ENCODE peak calls at places on chromosome 20, in six cellular contexts. E, H, S, U, G and B are unnamed samples.

GRCh38 chr20:37670426-37670825 is 23.4 kb upstream of the CTNNBL1 start:
- DNase-seq in E (no peak), G (no peak), H (no peak), U (no peak), S (no peak), B (no peak)

GRCh38 chr20:46723039-46723438 is 13.6 kb downstream of the SLC2A10 start:
- DNase-seq in E (no peak), S (no peak), U (no peak), H (no peak), G (no peak), B (no peak)

GRCh38 chr20:10639762-10640556 is 33.8 kb downstream of the JAG1 start:
- DNase-seq in G (no peak), S (no peak), H (no peak), U (no peak), E (no peak), B (peak; percentile 83)

GRCh38 chr20:63083831-63084562 is 77.2 kb upstream of the BHLHE23 start:
- DNase-seq in H (no peak), E (no peak), G (no peak), S (no peak), U (no peak), B (peak; percentile 67)

GRCh38 chr20:1825492-1825891 is 69.7 kb upstream of the SIRPA start:
- DNase-seq in E (no peak), S (no peak), H (no peak), U (no peak), G (no peak), B (peak; percentile 47)

GRCh38 chr20:39259010-39259803 is 297.1 kb downstream of the DHX35 start:
- DNase-seq in S (no peak), U (no peak), E (no peak), G (no peak), H (peak; percentile 14), B (no peak)

GRCh38 chr20:48739395-48740268 is 88.2 kb downstream of the PREX1 start:
- DNase-seq in H (no peak), E (no peak), U (no peak), S (no peak), G (no peak), B (peak; percentile 52)

GRCh38 chr20:53080412-53080962 is 108.3 kb downstream of the TSHZ2 start:
- DNase-seq in S (no peak), G (no peak), E (no peak), H (no peak), U (no peak), B (no peak)

GRCh38 chr20:33732166-33732970 is 572 bp downstream of the ZNF341 start:
- DNase-seq in G (peak; percentile 93), E (peak; percentile 86), H (no peak), S (peak; percentile 89), U (peak; percentile 70), B (peak; percentile 94)

GRCh38 chr20:37081717-37082289 is 14.0 kb downstream of the RBL1 start:
- DNase-seq in G (peak; percentile 48), H (no peak), E (no peak), S (no peak), U (peak; percentile 14), B (no peak)

GRCh38 chr20:37598101-37598530 is 70.4 kb upstream of the BLCAP start:
- DNase-seq in U (no peak), H (peak; percentile 62), S (no peak), E (no peak), G (no peak), B (peak; percentile 31)

GRCh38 chr20:22389836-22390542 is 194.4 kb downstream of the FOXA2 start:
- DNase-seq in E (no peak), H (no peak), U (no peak), G (no peak), S (no peak), B (no peak)

GRCh38 chr20:13701486-13701885 is 62.8 kb upstream of the TASP1 start:
- DNase-seq in U (no peak), H (no peak), G (no peak), E (no peak), S (no peak), B (no peak)

GRCh38 chr20:36197271-36197670 is 39.0 kb upstream of the AAR2 start:
- DNase-seq in U (no peak), E (no peak), G (no peak), H (no peak), S (no peak), B (no peak)

GRCh38 chr20:8007490-8007889 is 12.1 kb downstream of the TMX4 start:
- DNase-seq in G (no peak), H (no peak), E (no peak), U (no peak), S (no peak), B (no peak)

GRCh38 chr20:22775671-22776139 is 191.3 kb upstream of the FOXA2 start:
- DNase-seq in G (no peak), E (no peak), U (no peak), H (no peak), S (no peak), B (no peak)

GRCh38 chr20:35909176-35909575 is 45.1 kb downstream of the SCAND1 start:
- DNase-seq in U (no peak), H (no peak), S (no peak), G (no peak), E (no peak), B (no peak)

GRCh38 chr20:57680934-57681914 is 28.6 kb downstream of the PMEPA1 start:
- DNase-seq in S (no peak), U (no peak), G (peak; percentile 26), E (no peak), H (no peak), B (no peak)

GRCh38 chr20:7496394-7497111 is 443.7 kb downstream of the HAO1 start:
- DNase-seq in H (no peak), E (no peak), U (no peak), G (no peak), S (no peak), B (no peak)

GRCh38 chr20:37172836-37173235 is 6.3 kb upstream of the RPN2 start:
- DNase-seq in U (no peak), E (no peak), G (no peak), H (no peak), S (no peak), B (no peak)

GRCh38 chr20:44050925-44051660 is 135.9 kb downstream of the JPH2 start:
- DNase-seq in G (no peak), U (no peak), S (no peak), H (no peak), E (no peak), B (no peak)

GRCh38 chr20:6731951-6732580 is 35.4 kb upstream of the BMP2 start:
- DNase-seq in S (peak; percentile 82), H (no peak), E (peak; percentile 83), G (no peak), U (peak; percentile 53), B (no peak)

GRCh38 chr20:50015993-50016770 is 33.4 kb downstream of the SNAI1 start:
- DNase-seq in H (peak; percentile 93), S (peak; percentile 19), E (no peak), G (no peak), U (no peak), B (no peak)

DNA sequence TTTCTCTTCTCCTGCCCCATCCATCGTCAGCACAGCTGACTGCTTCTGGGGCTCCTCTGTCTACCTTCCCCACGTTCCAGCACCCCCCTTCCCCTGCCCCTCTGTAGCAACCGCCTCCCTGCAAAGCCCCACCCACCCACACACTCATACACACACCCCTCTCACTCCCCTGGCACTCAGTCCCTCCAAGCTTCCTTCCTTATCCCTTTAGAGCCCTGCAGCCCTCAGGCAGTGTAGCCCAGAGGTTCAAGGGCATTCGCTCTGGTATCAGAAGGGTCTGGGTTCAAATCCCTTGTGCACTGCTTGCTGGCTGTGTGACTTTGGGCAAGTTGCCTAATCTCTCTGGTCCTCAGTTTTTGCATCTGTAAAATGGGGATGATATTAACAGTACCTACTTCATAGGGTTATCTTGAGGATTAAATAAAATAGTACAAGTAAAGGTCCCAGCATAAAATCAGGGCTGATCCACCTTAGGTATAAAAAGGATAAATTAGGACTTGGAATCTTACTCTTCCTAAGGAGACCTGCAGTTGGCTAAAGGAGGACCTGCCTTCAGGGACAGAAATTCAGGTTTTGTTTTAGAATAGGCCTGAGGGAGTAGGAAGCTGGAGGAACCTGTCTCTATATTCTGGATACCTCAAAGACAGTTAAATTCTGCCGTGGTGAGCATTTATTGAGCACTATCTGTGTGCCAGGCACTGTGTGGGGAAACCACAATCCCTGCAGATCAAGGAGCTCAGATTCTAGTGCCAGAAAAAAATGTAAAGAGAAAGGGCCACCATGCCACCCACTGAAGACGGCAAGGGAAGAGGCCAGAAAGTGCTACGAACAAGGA is 94.1 kb downstream of the SNX5 start:
- DNase-seq in S (no peak), E (no peak), G (no peak), H (no peak), U (no peak), B (no peak)
- H3K4me1 ChIP-seq in S (peaks cover 48% of the 10 kb centered on the region), E (peaks cover 10% of the 10 kb centered on the region), G (peaks cover 3% of the 10 kb centered on the region), H (no peaks in the 10 kb centered on the region), U (peaks cover 35% of the 10 kb centered on the region), B (no peaks in the 10 kb centered on the region)

GRCh38 chr20:3846378-3846739 is 275 bp upstream of the MAVS start:
- DNase-seq in E (peak; percentile 26), U (no peak), H (no peak), S (no peak), G (no peak), B (no peak)
- H3K4me1 ChIP-seq in E (peaks cover 5% of the 10 kb centered on the region), U (peaks cover 28% of the 10 kb centered on the region), H (peaks cover 4% of the 10 kb centered on the region), S (peaks cover 47% of the 10 kb centered on the region), G (peaks cover 27% of the 10 kb centered on the region), B (no peaks in the 10 kb centered on the region)

DNA sequence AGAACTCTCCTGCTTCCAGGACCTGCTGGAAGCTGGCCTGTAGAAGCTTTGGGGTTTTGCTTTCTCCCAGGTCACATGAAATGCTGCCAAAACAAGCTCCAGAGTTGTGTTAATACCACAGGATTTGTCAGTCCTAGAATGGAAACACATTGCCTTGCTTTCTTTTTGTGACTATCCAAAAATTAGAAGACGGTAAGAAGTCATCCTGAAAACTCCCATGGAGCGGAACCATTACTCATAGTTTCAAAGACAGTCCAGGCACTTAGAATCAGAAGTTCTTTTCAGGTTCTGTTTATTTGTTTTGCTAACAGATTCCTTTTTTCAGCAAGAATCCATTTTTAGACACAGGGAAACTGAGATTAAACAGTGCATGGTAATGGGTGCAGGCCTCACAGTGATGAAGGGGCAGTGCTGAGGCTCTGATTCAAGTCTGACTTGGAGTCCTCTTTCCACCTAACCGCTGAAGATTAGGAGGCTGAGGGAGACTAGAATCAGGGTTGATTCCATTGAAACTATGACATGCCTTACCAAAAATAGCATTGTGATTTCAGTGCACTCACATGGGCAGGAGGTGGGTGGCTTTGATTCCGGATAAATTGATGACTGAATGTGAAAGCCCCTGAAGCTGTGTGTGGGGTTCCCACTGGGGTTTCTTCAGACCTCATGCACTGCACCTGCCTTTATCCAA is 72.2 kb upstream of the NAA20 start:
- DNase-seq in E (no peak), U (no peak), S (no peak), H (no peak), G (no peak), B (no peak)
- H3K4me1 ChIP-seq in E (peaks cover 20% of the 10 kb centered on the region), U (peaks cover 63% of the 10 kb centered on the region), S (peaks cover 86% of the 10 kb centered on the region), H (peaks cover 19% of the 10 kb centered on the region), G (no peaks in the 10 kb centered on the region), B (peaks cover 8% of the 10 kb centered on the region)

DNA sequence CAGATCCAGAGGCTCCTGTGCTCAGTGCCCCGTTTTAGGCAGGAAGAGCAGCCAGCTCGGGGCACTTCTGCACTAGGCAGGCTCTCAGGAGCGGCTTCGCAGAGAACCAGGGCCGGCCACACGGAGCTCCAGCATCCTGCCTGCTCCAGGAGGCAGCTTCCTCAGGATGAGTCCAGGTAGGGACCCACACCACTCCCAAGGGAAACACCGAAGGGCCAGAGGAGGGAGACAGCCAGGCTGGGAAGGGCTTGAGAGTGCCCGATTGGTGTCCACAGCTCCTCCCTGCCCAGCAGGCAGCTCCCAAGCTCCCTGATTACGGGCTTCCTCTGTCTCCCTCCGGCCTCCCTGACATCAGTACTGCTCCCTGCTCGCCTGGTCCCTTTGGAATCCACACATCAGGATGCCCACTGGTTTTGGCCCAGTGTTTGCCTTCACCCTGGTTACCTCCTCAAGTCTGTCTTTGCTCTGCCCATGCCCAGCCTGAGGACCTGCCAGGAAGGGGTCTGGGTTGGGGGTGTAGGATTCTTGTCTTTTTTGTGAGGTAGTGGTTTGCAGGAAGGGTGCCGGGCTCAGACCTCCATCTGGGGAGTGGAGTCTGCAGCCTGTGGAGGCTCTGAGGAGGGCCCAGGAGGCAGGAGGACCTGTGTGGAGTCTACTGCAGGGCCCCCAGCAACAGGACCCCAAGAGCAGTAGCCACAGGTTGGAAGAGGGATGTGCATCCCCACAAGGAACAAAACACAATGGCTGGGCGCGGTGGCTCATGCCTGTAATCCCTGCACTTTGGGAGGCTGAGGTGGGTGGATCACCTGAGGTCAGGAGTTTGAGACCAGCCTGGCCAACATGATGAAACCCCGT is 11.2 kb upstream of the PYGB start:
- DNase-seq in U (no peak), H (no peak), E (no peak), S (no peak), G (no peak), B (no peak)
- H3K4me1 ChIP-seq in U (peaks cover 53% of the 10 kb centered on the region), H (peaks cover 11% of the 10 kb centered on the region), E (peaks cover 2% of the 10 kb centered on the region), S (peaks cover 39% of the 10 kb centered on the region), G (no peaks in the 10 kb centered on the region), B (no peaks in the 10 kb centered on the region)